ENCODE peak calls at places on chromosomes 16 and 17, in nine cellular contexts. X is fibroblast of mammary gland, F is AG10803, E is left ventricle myocardium inferior, U is thyroid gland, G is mucosa of descending colon, V is pancreas, Q is tibial nerve, N is cardiac fibroblast. Z is an unnamed sample.
A peak's percentile ranks its signal among the peaks of the same experiment; 100 is the strongest.

GRCh38 chr17:29563816-29564215 is 3.0 kb downstream of the ABHD15 start:
- DNase-seq in X (no peak), F (no peak), E (no peak), U (no peak), G (no peak), V (no peak), Q (no peak), N (no peak), Z (no peak)

GRCh38 chr16:66254106-66254505 is 112.4 kb upstream of the CDH5 start:
- DNase-seq in X (no peak), F (peak; percentile 29), E (no peak), U (no peak), G (no peak), V (no peak), Q (no peak), N (no peak), Z (no peak)

GRCh38 chr16:10676284-10676683 is 18.4 kb downstream of the TEKT5 start:
- DNase-seq in X (no peak), F (no peak), E (no peak), U (no peak), G (no peak), V (no peak), Q (no peak), N (no peak), Z (no peak)

GRCh38 chr17:48637323-48638260 is 11.4 kb upstream of the HOXB9 start:
- DNase-seq in X (peak; percentile 94), F (peak; percentile 98), E (no peak), U (no peak), G (no peak), V (no peak), Q (no peak), N (peak; percentile 90), Z (peak; percentile 59)

GRCh38 chr17:79533116-79533515 is 77.7 kb downstream of the RBFOX3 start:
- DNase-seq in X (no peak), F (no peak), E (no peak), U (no peak), G (no peak), V (no peak), Q (no peak), N (no peak), Z (no peak)

GRCh38 chr16:84617068-84617630 is 729 bp downstream of the COTL1 start:
- DNase-seq in X (no peak), F (no peak), E (no peak), U (peak; percentile 44), G (peak; percentile 80), V (no peak), Q (no peak), N (peak; percentile 44), Z (no peak)

GRCh38 chr17:81471804-81472456 is 40.7 kb downstream of the ACTG1 start:
- DNase-seq in X (peak; percentile 94), F (peak; percentile 93), E (no peak), U (peak; percentile 64), G (peak; percentile 69), V (no peak), Q (peak; percentile 89), N (peak; percentile 60), Z (peak; percentile 39)

GRCh38 chr17:61324540-61324868 is 75.1 kb upstream of the TBX2 start:
- DNase-seq in X (peak; percentile 73), F (no peak), E (no peak), U (no peak), G (no peak), V (no peak), Q (no peak), N (peak; percentile 79), Z (peak; percentile 47)

GRCh38 chr17:78838574-78839005 is 2.0 kb downstream of the USP36 start:
- DNase-seq in X (no peak), F (no peak), E (no peak), U (no peak), G (no peak), V (peak; percentile 63), Q (no peak), N (no peak), Z (no peak)

GRCh38 chr17:73508057-73508930 is 136.0 kb downstream of the SDK2 start:
- DNase-seq in X (no peak), F (no peak), E (no peak), U (no peak), G (no peak), V (no peak), Q (no peak), N (no peak), Z (no peak)

GRCh38 chr17:42354956-42355843 is 33.0 kb downstream of the STAT3 start:
- DNase-seq in X (peak; percentile 70), F (peak; percentile 91), E (no peak), U (no peak), G (no peak), V (no peak), Q (no peak), N (peak; percentile 62), Z (peak; percentile 53)

GRCh38 chr16:81480856-81481821 is 36.5 kb downstream of the CMIP start:
- DNase-seq in X (peak; percentile 63), F (peak; percentile 50), E (no peak), U (peak; percentile 18), G (peak; percentile 82), V (peak; percentile 66), Q (no peak), N (peak; percentile 60), Z (peak; percentile 27)

GRCh38 chr17:50947844-50948514 is 81.8 kb upstream of the TOB1 start:
- DNase-seq in X (no peak), F (no peak), E (peak; percentile 65), U (peak; percentile 97), G (peak; percentile 95), V (peak; percentile 92), Q (peak; percentile 18), N (no peak), Z (no peak)

GRCh38 chr17:74558882-74559519 is 8.3 kb downstream of the CD300H start:
- DNase-seq in X (no peak), F (no peak), E (no peak), U (no peak), G (no peak), V (no peak), Q (no peak), N (no peak), Z (no peak)

GRCh38 chr17:39261286-39261685 is 35.5 kb upstream of the STAC2 start:
- DNase-seq in X (no peak), F (no peak), E (no peak), U (no peak), G (no peak), V (no peak), Q (no peak), N (no peak), Z (no peak)

GRCh38 chr16:1775846-1776671 is 3.1 kb upstream of the MRPS34 start:
- DNase-seq in X (no peak), F (no peak), E (no peak), U (no peak), G (no peak), V (no peak), Q (no peak), N (no peak), Z (no peak)
- TF ChIP-seq CTCF in X (no peak), F (no peak), E (no peak), U (no peak), G (no peak), V (no peak), Q (no peak), N (no peak), Z (no peak)

GRCh38 chr17:31319253-31319661 is 2.2 kb downstream of the EVI2A start:
- DNase-seq in X (no peak), F (no peak), E (no peak), U (no peak), G (no peak), V (no peak), Q (no peak), N (no peak), Z (no peak)

GRCh38 chr17:31320791-31321190 is 631 bp downstream of the EVI2A start:
- DNase-seq in X (peak; percentile 58), F (peak; percentile 13), E (no peak), U (no peak), G (no peak), V (no peak), Q (no peak), N (peak; percentile 40), Z (peak; percentile 33)

GRCh38 chr17:31318298-31319190 is 2.9 kb downstream of the EVI2A start:
- DNase-seq in X (peak; percentile 96), F (peak; percentile 63), E (peak; percentile 40), U (peak; percentile 40), G (no peak), V (peak; percentile 36), Q (peak; percentile 35), N (peak; percentile 87), Z (peak; percentile 90)

GRCh38 chr17:31321481-31321880 is at the start of gene EVI2A:
- DNase-seq in X (peak; percentile 92), F (peak; percentile 70), E (no peak), U (no peak), G (no peak), V (peak; percentile 32), Q (no peak), N (peak; percentile 87), Z (peak; percentile 83)

GRCh38 chr17:31320231-31320630 is 1.2 kb downstream of the EVI2A start:
- DNase-seq in X (no peak), F (no peak), E (no peak), U (no peak), G (no peak), V (no peak), Q (no peak), N (no peak), Z (no peak)
- H3K4me3 ChIP-seq in X (peak overlapping the region; percentile 39), F (no peak overlapping the region), E (peak overlapping the region; percentile 32), U (no peak overlapping the region), G (no peak overlapping the region), V (no peak overlapping the region), Q (no peak overlapping the region), N (no peak overlapping the region), Z (no peak overlapping the region)

GRCh38 chr17:57084802-57085447 is at the start of gene AKAP1:
- DNase-seq in X (peak; percentile 88), F (peak; percentile 91), E (peak; percentile 97), U (peak; percentile 97), G (peak; percentile 98), V (peak; percentile 93), Q (peak; percentile 93), N (peak; percentile 93), Z (peak; percentile 94)
- TF ChIP-seq CTCF in X (no peak), F (no peak), E (peak; percentile 30), U (no peak), G (no peak), V (no peak), Q (peak; percentile 51), N (no peak), Z (no peak)

GRCh38 chr16:68420366-68420765 is 27.9 kb downstream of the SMPD3 start:
- DNase-seq in X (no peak), F (no peak), E (no peak), U (no peak), G (no peak), V (no peak), Q (no peak), N (no peak), Z (no peak)

GRCh38 chr16:68414581-68414980 is 33.7 kb downstream of the SMPD3 start:
- DNase-seq in X (no peak), F (no peak), E (no peak), U (no peak), G (no peak), V (no peak), Q (no peak), N (no peak), Z (no peak)

GRCh38 chr16:68416057-68417046 is 32.0 kb downstream of the SMPD3 start:
- DNase-seq in X (no peak), F (no peak), E (no peak), U (no peak), G (peak; percentile 71), V (peak; percentile 82), Q (no peak), N (no peak), Z (no peak)

GRCh38 chr16:68421076-68421475 is 27.2 kb downstream of the SMPD3 start:
- DNase-seq in X (no peak), F (no peak), E (no peak), U (no peak), G (no peak), V (no peak), Q (no peak), N (no peak), Z (no peak)

GRCh38 chr16:68417711-68418301 is 30.5 kb downstream of the SMPD3 start:
- DNase-seq in X (no peak), F (no peak), E (no peak), U (peak; percentile 73), G (peak; percentile 87), V (peak; percentile 80), Q (no peak), N (no peak), Z (no peak)
- H3K4me3 ChIP-seq in X (no peak overlapping the region), F (no peak overlapping the region), E (no peak overlapping the region), U (no peak overlapping the region), G (no peak overlapping the region), V (no peak overlapping the region), Q (no peak overlapping the region), N (no peak overlapping the region), Z (no peak overlapping the region)